ENCODE peak calls at places on chromosome 10, in seven cellular contexts. I is brain microvascular endothelial cell, E is GM23248, P is bronchial epithelial cell, Y is NCI-H1694 treated with DMSO at 0.1 percent for 48 hours, Q is GM13976, F is aorta. M is an unnamed sample.

GRCh38 chr10:78267070-78267469 is 233.4 kb downstream of the RPS24 start:
- DNase-seq in I (no peak), E (no peak), P (no peak), Y (no peak), Q (no peak), F (no peak), M (no peak)

GRCh38 chr10:63164045-63164722 is 31.1 kb downstream of the NRBF2 start:
- DNase-seq in I (no peak), E (peak), P (peak), Y (no peak), Q (no peak), F (no peak), M (no peak)

GRCh38 chr10:1048349-1048731 is 579 bp downstream of the IDI1 start:
- DNase-seq in I (no peak), E (no peak), P (no peak), Y (no peak), Q (no peak), F (no peak), M (no peak)

GRCh38 chr10:21516270-21517131 is 9.0 kb downstream of the SKIDA1 start:
- DNase-seq in I (no peak), E (peak), P (no peak), Y (peak), Q (peak), F (peak), M (no peak)

GRCh38 chr10:7788640-7789335 is 811 bp downstream of the ATP5F1C start:
- DNase-seq in I (no peak), E (peak), P (peak), Y (no peak), Q (no peak), F (no peak), M (no peak)

GRCh38 chr10:91023708-91024438 is 103.0 kb upstream of the ANKRD1 start:
- DNase-seq in I (no peak), E (no peak), P (no peak), Y (no peak), Q (no peak), F (no peak), M (no peak)

GRCh38 chr10:131242007-131242406 is 69.5 kb downstream of the TCERG1L start:
- DNase-seq in I (no peak), E (peak), P (no peak), Y (no peak), Q (no peak), F (no peak), M (no peak)

GRCh38 chr10:102677736-102678354 is 33.6 kb downstream of the TRIM8 start:
- DNase-seq in I (no peak), E (no peak), P (no peak), Y (no peak), Q (no peak), F (no peak), M (no peak)

GRCh38 chr10:44703241-44704155 is 207.6 kb upstream of the TMEM72 start:
- DNase-seq in I (peak), E (peak), P (peak), Y (no peak), Q (no peak), F (no peak), M (no peak)

GRCh38 chr10:12656518-12657142 is 307.3 kb downstream of the CAMK1D start:
- DNase-seq in I (peak), E (peak), P (peak), Y (peak), Q (peak), F (no peak), M (no peak)

GRCh38 chr10:102616071-102616770 is 28.1 kb upstream of the TRIM8 start:
- DNase-seq in I (no peak), E (no peak), P (no peak), Y (no peak), Q (peak), F (peak), M (no peak)

GRCh38 chr10:124348801-124349200 is 69.9 kb downstream of the OAT start:
- DNase-seq in I (no peak), E (no peak), P (no peak), Y (no peak), Q (no peak), F (no peak), M (no peak)

GRCh38 chr10:15863733-15864132 is 3.4 kb upstream of the MINDY3 start:
- DNase-seq in I (no peak), E (no peak), P (peak), Y (no peak), Q (no peak), F (no peak), M (no peak)

GRCh38 chr10:132994371-132994796 is 52.0 kb upstream of the CFAP46 start:
- DNase-seq in I (peak), E (peak), P (no peak), Y (no peak), Q (no peak), F (peak), M (no peak)

GRCh38 chr10:71838264-71839211 is 12.5 kb downstream of the PSAP start:
- DNase-seq in I (peak), E (peak), P (peak), Y (no peak), Q (no peak), F (peak), M (no peak)